ENCODE peak calls at places on chromosome 13, in four cellular contexts. K is endothelial cell of umbilical vein, Q is colonic mucosa, R is psoas muscle. C is an unnamed sample. For H3K4me1, the result is how much of the 10 kb centered on the place peaks cover.

GRCh38 chr13:49669735-49670309 is 21.5 kb downstream of the EBPL start:
- DNase-seq in R (peak), K (peak), Q (peak), C (peak)

GRCh38 chr13:93460005-93460404 is 233.4 kb downstream of the GPC6 start:
- DNase-seq in Q (no peak), K (no peak), R (no peak), C (no peak)

GRCh38 chr13:33612641-33613638 is 205.0 kb upstream of the RFC3 start:
- DNase-seq in K (no peak), R (no peak), Q (no peak), C (no peak)

GRCh38 chr13:70809588-70809987 is 701.3 kb upstream of the KLHL1 start:
- DNase-seq in K (no peak), R (no peak), Q (no peak), C (no peak)

GRCh38 chr13:21504379-21504778 is 45.3 kb upstream of the ZDHHC20 start:
- DNase-seq in K (no peak), Q (no peak), R (no peak), C (no peak)

GRCh38 chr13:26046639-26047038 is 5.2 kb downstream of the SHISA2 start:
- DNase-seq in R (no peak), K (no peak), Q (no peak), C (no peak)

GRCh38 chr13:56351041-56351440 is 789.7 kb upstream of the PRR20A start:
- DNase-seq in Q (no peak), K (no peak), R (no peak), C (no peak)

GRCh38 chr13:54733639-54734038 is 1705.0 kb downstream of the OLFM4 start:
- DNase-seq in Q (no peak), K (no peak), R (no peak), C (no peak)

GRCh38 chr13:26995159-26995558 is 176.5 kb downstream of the USP12 start:
- DNase-seq in K (no peak), R (no peak), Q (no peak), C (no peak)

GRCh38 chr13:38415233-38415632 is 65.6 kb downstream of the UFM1 start:
- DNase-seq in R (no peak), K (no peak), Q (no peak), C (peak)

GRCh38 chr13:103908274-103908673 is 842.1 kb upstream of the SLC10A2 start:
- DNase-seq in Q (no peak), K (no peak), R (no peak), C (no peak)

GRCh38 chr13:51230473-51231105 is 8.4 kb downstream of the FAM124A start:
- DNase-seq in R (no peak), Q (peak), K (peak), C (peak)

GRCh38 chr13:98941536-98941935 is 36.3 kb downstream of the DOCK9 start:
- DNase-seq in K (no peak), R (no peak), Q (no peak), C (no peak)

GRCh38 chr13:28001837-28002473 is 13.5 kb upstream of the URAD start:
- DNase-seq in R (no peak), Q (no peak), K (no peak), C (no peak)

GRCh38 chr13:35283856-35284255 is 192.6 kb downstream of the MAB21L1 start:
- DNase-seq in R (no peak), K (peak), Q (no peak), C (no peak)

DNA sequence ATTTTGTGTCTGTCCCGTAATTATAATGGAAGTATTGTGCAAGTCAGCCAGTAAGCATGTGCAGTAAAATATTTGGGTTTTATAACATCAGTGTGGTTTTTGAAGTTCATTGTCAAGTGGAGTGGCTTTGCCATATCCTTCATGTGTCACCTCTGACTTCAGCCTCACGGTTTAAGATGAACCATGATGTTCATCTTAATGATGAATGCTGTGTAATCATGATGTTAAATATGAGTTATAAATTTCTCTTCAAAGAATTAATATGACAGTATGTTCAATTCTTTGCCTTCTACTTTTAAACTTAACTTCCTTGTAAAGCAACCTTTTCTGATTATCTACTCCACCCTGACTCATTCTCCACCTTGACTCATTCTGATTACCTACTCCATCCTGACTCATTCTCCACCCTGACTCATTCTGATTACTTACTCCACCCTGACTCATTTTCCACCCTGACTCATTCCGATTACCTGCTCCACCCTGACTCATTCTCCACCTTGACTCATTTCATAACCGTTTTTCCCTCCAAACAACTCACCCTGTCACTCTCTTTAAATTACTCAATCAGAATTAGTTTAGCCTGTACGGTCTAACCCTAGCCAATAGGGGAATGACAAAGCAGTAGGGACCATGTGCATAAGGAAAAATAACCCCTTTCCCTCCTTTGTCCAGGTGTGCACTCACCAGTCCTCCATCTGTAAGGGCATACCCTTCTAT is 50.3 kb upstream of the ANKRD10 start:
- DNase-seq in Q (no peak), K (peak), R (no peak), C (no peak)
- H3K4me1 ChIP-seq in Q (under half), K (under half), R (under half), C (under half)

DNA sequence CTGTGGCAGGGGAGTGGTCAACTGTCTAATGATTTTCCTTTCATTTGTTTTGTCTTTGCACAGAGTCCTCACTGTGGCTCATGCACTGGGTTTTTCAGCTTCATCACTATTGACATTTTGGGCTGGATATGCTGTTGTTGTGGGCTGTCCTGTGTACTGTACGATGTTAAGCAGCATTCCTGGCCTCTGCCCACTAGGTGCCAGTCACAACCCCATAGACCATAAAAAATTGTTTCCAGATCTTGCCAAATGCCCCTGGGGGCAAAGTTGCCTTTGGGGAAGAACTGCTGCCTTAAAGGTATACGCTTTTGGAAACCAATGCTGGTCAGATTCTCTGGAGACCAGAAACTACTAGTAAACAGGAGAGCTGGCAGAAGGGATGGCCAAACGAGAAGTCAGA is 310.4 kb downstream of the SPRY2 start:
- DNase-seq in R (no peak), K (peak), Q (peak), C (peak)
- TF ChIP-seq CTCF in R (peak), K (peak), Q (peak), C (peak)

GRCh38 chr13:36325912-36326311 is 20.3 kb downstream of the SPART start:
- DNase-seq in R (no peak), K (no peak), Q (no peak), C (no peak)

GRCh38 chr13:36323951-36324566 is 22.1 kb downstream of the SPART start:
- DNase-seq in R (no peak), K (no peak), Q (no peak), C (no peak)

GRCh38 chr13:36328821-36329220 is 17.4 kb downstream of the SPART start:
- DNase-seq in K (no peak), R (no peak), Q (no peak), C (no peak)

GRCh38 chr13:36329355-36329754 is 16.8 kb downstream of the SPART start:
- DNase-seq in K (no peak), R (no peak), Q (no peak), C (no peak)

GRCh38 chr13:36323408-36323807 is 22.8 kb downstream of the SPART start:
- DNase-seq in Q (no peak), R (no peak), K (no peak), C (no peak)
- H3K4me3 ChIP-seq in Q (no peak), R (no peak), K (no peak), C (no peak)

DNA sequence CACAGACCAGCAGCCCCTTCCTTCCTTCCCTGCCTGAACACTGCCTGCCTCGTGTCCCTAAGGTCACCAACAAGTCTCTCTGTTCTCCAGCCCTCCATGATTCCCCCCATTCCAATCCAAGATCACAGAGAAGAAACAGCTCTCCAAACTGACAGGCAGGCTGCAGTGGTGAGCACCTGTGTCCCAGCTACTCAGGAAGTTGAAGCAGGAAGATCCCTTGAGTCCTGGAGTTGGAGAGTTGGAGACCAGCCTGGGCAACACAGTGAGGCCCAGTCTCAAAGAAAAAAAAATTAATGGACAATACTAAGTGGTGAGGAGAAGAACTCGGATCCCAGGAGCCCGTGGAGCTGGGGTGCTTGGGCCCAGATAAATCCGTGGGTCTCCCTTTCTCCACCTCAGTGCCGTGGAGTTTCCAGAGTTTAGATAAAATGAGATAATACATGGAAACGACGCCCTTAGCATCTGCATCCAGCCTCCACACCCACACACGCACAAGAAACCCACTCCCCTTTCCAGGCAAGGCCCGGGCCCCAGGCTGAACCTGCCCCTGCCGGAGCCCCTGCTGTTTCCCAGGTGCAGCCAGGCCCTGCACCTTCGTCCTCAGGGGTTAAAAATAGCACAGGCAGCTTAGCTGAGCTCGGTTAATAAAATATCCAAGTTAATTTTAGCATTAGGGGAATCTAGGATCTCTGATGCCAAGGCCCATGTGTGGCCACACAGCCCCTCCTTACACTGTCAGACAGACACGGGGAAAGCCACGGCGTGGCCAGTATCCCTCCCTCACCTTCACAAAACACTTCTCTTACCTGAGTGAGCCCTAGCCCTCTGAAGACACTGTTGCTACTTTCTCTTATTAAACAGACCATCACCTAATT is 4.7 kb downstream of the RASA3 start:
- DNase-seq in K (peak), Q (no peak), R (peak), C (no peak)
- H3K4me1 ChIP-seq in K (under half), Q (under half), R (half or more), C (under half)

GRCh38 chr13:53201454-53202225 is 173.0 kb downstream of the OLFM4 start:
- DNase-seq in Q (peak), K (no peak), R (peak), C (no peak)
- TF ChIP-seq CTCF in Q (no peak), K (no peak), R (no peak), C (no peak)

DNA sequence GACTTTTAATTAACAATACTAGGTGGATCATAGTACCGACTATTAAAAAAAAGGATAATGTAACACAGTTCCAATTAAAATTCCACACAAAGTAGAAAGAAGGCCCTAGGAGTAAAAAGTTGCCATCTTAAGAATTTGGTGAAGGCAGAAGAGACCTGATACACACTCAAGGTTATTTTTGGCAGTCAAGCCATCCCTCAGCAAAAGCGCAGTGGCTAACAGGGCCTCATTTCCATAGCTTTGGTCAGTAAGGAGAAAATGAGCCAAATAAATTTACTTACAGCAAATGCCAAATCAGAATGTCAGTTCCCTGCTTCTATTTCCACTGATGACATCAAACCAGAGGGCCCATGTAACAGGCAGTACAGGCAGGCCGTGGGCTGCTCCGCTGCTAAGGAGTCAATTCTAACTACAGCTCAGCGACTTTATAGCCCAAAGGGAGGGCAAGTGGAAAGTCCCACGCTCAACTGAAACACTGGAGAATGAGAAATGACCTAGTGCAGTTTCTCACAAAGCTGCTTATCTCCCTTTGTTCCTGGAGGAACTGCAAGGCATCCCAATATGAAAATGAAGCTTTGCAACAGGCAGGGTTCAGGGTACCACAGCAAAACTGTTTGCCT is 6.3 kb downstream of the ARGLU1 start:
- DNase-seq in R (no peak), Q (no peak), K (peak), C (no peak)
- H3K4me3 ChIP-seq in R (peak), Q (no peak), K (no peak), C (no peak)

DNA sequence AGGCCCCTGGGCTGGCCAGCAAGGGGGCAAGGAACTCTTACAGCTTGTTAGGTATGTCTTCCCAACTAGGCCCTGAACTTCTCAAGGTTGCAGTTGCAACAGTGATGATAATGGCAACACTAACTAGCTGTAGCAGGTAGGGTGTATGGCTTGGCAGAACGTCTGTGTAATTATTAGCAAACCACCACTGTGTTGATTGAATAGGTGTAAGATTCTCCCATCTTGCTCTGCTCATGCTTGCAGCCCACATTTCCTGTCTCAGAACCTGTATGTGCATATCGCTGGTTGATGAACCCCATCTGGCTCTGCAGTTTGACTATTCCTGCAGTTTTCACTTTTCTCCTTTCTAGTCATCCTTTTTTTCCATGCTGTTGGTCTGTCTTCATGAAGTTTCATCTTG is 178.8 kb downstream of the KATNAL1 start:
- DNase-seq in Q (no peak), R (no peak), K (no peak), C (no peak)
- H3K4me1 ChIP-seq in Q (under half), R (under half), K (under half), C (under half)

DNA sequence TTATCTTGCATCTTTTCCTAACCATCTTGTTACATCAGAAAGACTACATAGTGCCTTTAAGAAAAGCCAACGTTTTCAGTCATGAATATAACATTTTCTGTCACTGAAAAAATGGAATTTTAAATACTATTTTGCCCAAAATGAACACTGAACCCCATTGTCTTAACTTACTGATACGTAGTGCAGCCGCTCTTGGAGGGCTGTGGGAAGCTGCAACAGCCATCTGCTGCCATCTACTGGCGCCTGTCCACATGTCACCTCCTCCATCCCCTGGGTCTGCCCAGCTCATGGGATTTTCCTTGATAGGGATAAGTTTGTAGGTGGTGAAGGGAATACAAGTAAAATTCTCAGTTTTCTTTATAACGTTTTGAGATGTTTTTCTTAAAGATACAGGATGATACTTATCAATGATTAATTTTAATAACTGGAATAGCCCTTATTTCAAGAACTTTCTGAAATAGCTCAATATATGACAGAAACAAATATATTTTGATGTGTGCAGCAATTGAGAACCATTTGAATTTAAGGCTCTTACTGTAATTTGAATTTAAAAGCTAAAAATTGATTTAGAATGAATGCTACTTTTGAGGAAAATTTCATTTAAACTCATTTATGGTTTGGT is 73.7 kb downstream of the GGACT start:
- DNase-seq in Q (peak), R (peak), K (peak), C (peak)
- TF ChIP-seq CTCF in Q (peak), R (peak), K (peak), C (peak)

C was measured in heart right ventricle.